ENCODE peak calls at places on chromosomes 2 and 18, in five cellular contexts. Z is neuronal stem cell, J is astrocyte, P is NT2/D1, W is fibroblast of lung. I is an unnamed sample.

GRCh38 chr18:78939734-78940260 is 39.8 kb upstream of the SALL3 start:
- DNase-seq in Z (no peak), P (no peak), J (no peak), W (no peak), I (peak; percentile 31)

GRCh38 chr18:48547456-48548403 is 8.9 kb downstream of the CTIF start:
- DNase-seq in Z (no peak), J (peak; percentile 85), P (no peak), W (peak; percentile 91), I (no peak)

GRCh38 chr2:60882971-60883753 is 1.8 kb downstream of the REL start:
- DNase-seq in Z (no peak), W (peak; percentile 7), J (no peak), P (no peak), I (peak; percentile 22)

GRCh38 chr2:2810504-2810903 is 479.4 kb upstream of the MYT1L start:
- DNase-seq in W (no peak), J (no peak), P (no peak), Z (no peak), I (no peak)

GRCh38 chr2:69890881-69891280 is 2.9 kb upstream of the SNRNP27 start:
- DNase-seq in W (no peak), P (no peak), Z (no peak), J (no peak), I (no peak)

GRCh38 chr2:217846321-217846743 is 156.5 kb downstream of the TNS1 start:
- DNase-seq in W (no peak), Z (no peak), J (no peak), P (no peak), I (no peak)

GRCh38 chr18:6022089-6022444 is 126.7 kb upstream of the TMEM200C start:
- DNase-seq in W (peak; percentile 77), P (no peak), J (peak; percentile 72), Z (no peak), I (no peak)

GRCh38 chr2:64311948-64312621 is 141.9 kb upstream of the LGALSL start:
- DNase-seq in W (peak; percentile 91), P (no peak), Z (peak; percentile 54), J (peak; percentile 89), I (no peak)

GRCh38 chr2:106193977-106194778 is at the start of gene UXS1:
- DNase-seq in Z (peak; percentile 97), W (peak; percentile 94), J (peak; percentile 87), P (peak; percentile 95), I (peak; percentile 99)

GRCh38 chr2:21217421-21217820 is 93.7 kb downstream of the TDRD15 start:
- DNase-seq in Z (no peak), W (no peak), P (no peak), J (no peak), I (no peak)

GRCh38 chr2:212539145-212539880 is 711 bp upstream of the ERBB4 start:
- DNase-seq in J (no peak), Z (peak; percentile 41), P (no peak), W (peak; percentile 23), I (no peak)

GRCh38 chr2:12861344-12861942 is 144.7 kb downstream of the TRIB2 start:
- DNase-seq in Z (no peak), P (no peak), J (peak; percentile 44), W (peak; percentile 63), I (no peak)

GRCh38 chr2:232984451-232985207 is 28.4 kb downstream of the NGEF start:
- DNase-seq in W (no peak), J (no peak), Z (no peak), P (no peak), I (no peak)

GRCh38 chr2:189411860-189412259 is 29.4 kb upstream of the WDR75 start:
- DNase-seq in W (peak; percentile 94), P (no peak), J (peak; percentile 92), Z (no peak), I (no peak)

GRCh38 chr2:71609441-71609840 is 156.1 kb downstream of the DYSF start:
- DNase-seq in J (peak; percentile 41), W (peak; percentile 51), P (no peak), Z (no peak), I (no peak)

GRCh38 chr2:157441072-157441454 is 2.8 kb downstream of the CYTIP start:
- DNase-seq in P (no peak), Z (no peak), J (no peak), W (no peak), I (no peak)

GRCh38 chr2:23410596-23410995 is 25.6 kb downstream of the KLHL29 start:
- DNase-seq in P (no peak), J (no peak), Z (no peak), W (no peak), I (no peak)

GRCh38 chr2:130985206-130985779 is 108.0 kb downstream of the FAM168B start:
- DNase-seq in Z (no peak), P (no peak), J (no peak), W (no peak), I (no peak)

GRCh38 chr2:240156435-240157146 is 16.1 kb upstream of the OTOS start:
- DNase-seq in Z (no peak), J (no peak), W (no peak), P (no peak), I (no peak)

GRCh38 chr18:32669549-32670165 is 103.2 kb downstream of the KLHL14 start:
- DNase-seq in Z (no peak), J (no peak), W (no peak), P (no peak), I (no peak)

GRCh38 chr2:197286805-197287595 is 23.6 kb downstream of the ANKRD44 start:
- DNase-seq in J (peak; percentile 93), W (peak; percentile 95), P (no peak), Z (no peak), I (no peak)

DNA sequence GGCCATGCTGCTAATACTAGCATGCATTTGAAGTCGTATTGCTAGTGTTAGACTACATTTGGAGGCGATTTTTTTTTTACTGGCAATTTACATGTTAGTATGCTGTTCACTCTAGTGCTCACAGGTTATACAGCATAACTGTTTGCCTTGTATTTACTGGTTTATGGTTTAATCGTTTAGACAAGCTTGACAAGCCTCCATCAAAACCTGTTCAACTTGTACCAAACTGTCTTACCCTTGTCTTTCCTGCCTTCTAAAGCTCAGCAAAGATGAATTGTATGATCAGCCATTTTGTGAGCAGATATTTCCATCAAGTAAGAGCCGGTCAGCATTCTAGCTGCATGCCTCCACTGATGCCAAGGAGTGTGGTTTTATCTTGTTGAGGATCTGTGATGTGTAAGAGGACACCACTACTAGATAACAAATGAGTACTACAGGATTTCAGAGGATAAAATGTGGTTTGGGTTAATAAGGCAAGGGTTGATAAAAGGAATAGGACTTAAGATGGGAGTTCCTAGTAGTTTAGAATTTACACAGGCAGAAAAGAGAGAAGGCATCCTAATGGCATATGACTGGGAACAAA is 68.4 kb upstream of the ITM2C start:
- DNase-seq in J (peak; percentile 83), W (peak; percentile 86), P (no peak), Z (no peak), I (no peak)
- H3K36me3 ChIP-seq in J (peaks cover 20% of the 10 kb centered on the region), W (peaks cover 6% of the 10 kb centered on the region), P (peaks cover 52% of the 10 kb centered on the region), Z (peaks cover 70% of the 10 kb centered on the region), I (peaks cover 69% of the 10 kb centered on the region)

GRCh38 chr2:224580248-224580647 is 4.9 kb downstream of the CUL3 start:
- DNase-seq in J (no peak), W (no peak), Z (no peak), P (no peak), I (no peak)

GRCh38 chr2:224574423-224575084 is 10.6 kb downstream of the CUL3 start:
- DNase-seq in J (no peak), P (no peak), Z (no peak), W (no peak), I (no peak)

GRCh38 chr2:224576098-224576715 is 9.0 kb downstream of the CUL3 start:
- DNase-seq in W (peak; percentile 50), Z (no peak), J (peak; percentile 55), P (no peak), I (no peak)

GRCh38 chr2:224579411-224579810 is 5.8 kb downstream of the CUL3 start:
- DNase-seq in W (no peak), P (no peak), J (no peak), Z (no peak), I (no peak)

DNA sequence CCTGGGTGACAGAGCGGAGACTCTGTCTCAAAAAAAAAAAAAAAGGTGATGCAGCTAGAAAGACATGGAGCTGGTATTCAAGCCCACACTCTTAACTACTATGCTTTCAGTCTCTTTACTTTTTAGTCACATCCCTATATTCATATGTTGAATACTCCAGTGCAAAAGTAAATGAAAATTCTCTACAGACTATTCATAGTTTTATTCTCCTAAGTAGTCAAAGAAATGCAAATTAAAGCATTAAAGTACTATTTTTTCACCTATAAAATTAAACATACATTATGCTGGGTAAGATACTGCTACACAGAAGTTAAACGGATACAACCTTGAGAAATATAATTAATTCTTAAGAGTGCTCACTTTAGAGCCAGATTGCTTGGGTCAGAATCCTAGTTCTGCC is 7.6 kb downstream of the CUL3 start:
- DNase-seq in P (no peak), Z (no peak), W (no peak), J (no peak), I (no peak)
- H3K9ac ChIP-seq in P (no peak overlapping the region), Z (no peak overlapping the region), W (no peak overlapping the region), J (no peak overlapping the region), I (no peak overlapping the region)

GRCh38 chr2:83665154-83665553 is 793.9 kb downstream of the SUCLG1 start:
- DNase-seq in W (no peak), Z (no peak), P (no peak), J (no peak), I (no peak)
- H3K9me3 ChIP-seq in W (no peaks in the 10 kb centered on the region), Z (no peaks in the 10 kb centered on the region), P (no peaks in the 10 kb centered on the region), J (no peaks in the 10 kb centered on the region), I (no peaks in the 10 kb centered on the region)

GRCh38 chr2:55917117-55917516 is 6.5 kb downstream of the EFEMP1 start:
- DNase-seq in J (no peak), Z (no peak), W (no peak), P (no peak), I (no peak)
- H3K36me3 ChIP-seq in J (peaks cover 8% of the 10 kb centered on the region), Z (no peaks in the 10 kb centered on the region), W (no peaks in the 10 kb centered on the region), P (peaks cover 7% of the 10 kb centered on the region), I (no peaks in the 10 kb centered on the region)

GRCh38 chr2:45170191-45170975 is 161.1 kb upstream of the SIX2 start:
- DNase-seq in Z (peak; percentile 71), P (no peak), W (no peak), J (no peak), I (no peak)
- H3K9ac ChIP-seq in Z (peak overlapping the region; percentile 36), P (peak overlapping the region; percentile 79), W (no peak overlapping the region), J (no peak overlapping the region), I (no peak overlapping the region)

GRCh38 chr2:95238131-95238530 is 30.8 kb downstream of the ZNF892 start:
- DNase-seq in P (no peak), W (no peak), Z (no peak), J (no peak), I (no peak)
- H3K9me3 ChIP-seq in P (peaks cover 30% of the 10 kb centered on the region), W (no peaks in the 10 kb centered on the region), Z (peaks cover 14% of the 10 kb centered on the region), J (peaks cover 8% of the 10 kb centered on the region), I (peaks cover 12% of the 10 kb centered on the region)

GRCh38 chr2:223884399-223884798 is 47.0 kb upstream of the AP1S3 start:
- DNase-seq in P (no peak), W (peak; percentile 56), J (peak; percentile 42), Z (no peak), I (no peak)
- H3K36me3 ChIP-seq in P (peaks cover 56% of the 10 kb centered on the region), W (peaks cover 12% of the 10 kb centered on the region), J (peaks cover 16% of the 10 kb centered on the region), Z (peaks cover 83% of the 10 kb centered on the region), I (peaks cover 23% of the 10 kb centered on the region)

GRCh38 chr18:55362303-55362702 is 225.7 kb downstream of the TCF4 start:
- DNase-seq in W (no peak), P (no peak), Z (no peak), J (no peak), I (no peak)
- H3K9ac ChIP-seq in W (no peak overlapping the region), P (no peak overlapping the region), Z (no peak overlapping the region), J (no peak overlapping the region), I (no peak overlapping the region)

DNA sequence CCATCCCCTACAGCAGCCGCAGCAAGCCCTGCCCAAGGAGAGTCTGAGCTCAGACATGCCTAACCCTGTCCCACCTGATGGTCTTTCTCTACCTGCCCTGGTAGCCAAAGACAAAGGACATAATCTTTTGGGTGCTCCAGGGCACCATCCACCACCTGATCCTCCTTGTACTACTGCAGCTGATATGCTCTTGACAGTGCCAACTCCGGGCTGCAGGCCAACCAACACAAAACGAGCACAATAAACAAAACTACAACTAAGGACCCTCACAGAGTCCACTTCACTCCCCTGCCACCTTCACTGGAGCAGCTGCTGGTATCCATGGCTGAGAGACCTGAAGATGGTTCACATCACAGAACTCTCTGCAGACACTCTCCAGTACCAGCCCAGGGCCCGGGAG is 106.3 kb downstream of the GRB14 start:
- DNase-seq in P (no peak), W (no peak), J (no peak), Z (no peak), I (no peak)
- H3K9me3 ChIP-seq in P (peaks cover 6% of the 10 kb centered on the region), W (no peaks in the 10 kb centered on the region), J (peaks cover 2% of the 10 kb centered on the region), Z (no peaks in the 10 kb centered on the region), I (no peaks in the 10 kb centered on the region)